ENCODE peak calls at places on chromosomes 12 and 14, in eight cellular contexts. G, L, A, E, M, Z, D and C are unnamed samples.

GRCh38 chr14:96811265-96811664 is 14.1 kb downstream of the VRK1 start:
- DNase-seq in G (peak; percentile 37), L (peak; percentile 24), A (no peak), E (peak; percentile 93), M (no peak), Z (no peak), D (no peak), C (no peak)

GRCh38 chr14:60839657-60840056 is 105.1 kb downstream of the MNAT1 start:
- DNase-seq in G (no peak), L (no peak), A (no peak), E (no peak), M (no peak), Z (no peak), D (no peak), C (no peak)

GRCh38 chr12:62963642-62964041 is 28.7 kb upstream of the PPM1H start:
- DNase-seq in G (no peak), L (no peak), A (no peak), E (no peak), M (no peak), Z (no peak), D (no peak), C (no peak)

GRCh38 chr14:74562515-74563232 is 49.4 kb downstream of the LTBP2 start:
- DNase-seq in G (no peak), L (no peak), A (no peak), E (no peak), M (no peak), Z (no peak), D (no peak), C (no peak)

GRCh38 chr12:6332459-6332858 is 9.4 kb downstream of the TNFRSF1A start:
- DNase-seq in G (no peak), L (peak; percentile 78), A (no peak), E (peak; percentile 76), M (no peak), Z (no peak), D (no peak), C (no peak)

GRCh38 chr12:130633771-130634170 is 82.3 kb downstream of the RIMBP2 start:
- DNase-seq in G (no peak), L (no peak), A (no peak), E (no peak), M (peak; percentile 15), Z (no peak), D (peak; percentile 23), C (no peak)

GRCh38 chr14:102928412-102929348 is 6.2 kb downstream of the AMN start:
- DNase-seq in G (no peak), L (peak; percentile 21), A (no peak), E (peak; percentile 30), M (peak; percentile 54), Z (peak; percentile 91), D (no peak), C (no peak)

GRCh38 chr14:56659964-56660551 is 80.5 kb downstream of the TMEM260 start:
- DNase-seq in G (peak; percentile 2), L (peak; percentile 30), A (peak; percentile 13), E (peak; percentile 44), M (no peak), Z (peak; percentile 60), D (no peak), C (no peak)

GRCh38 chr14:36054353-36055051 is 122.0 kb downstream of the PTCSC3 start:
- DNase-seq in G (no peak), L (no peak), A (no peak), E (no peak), M (no peak), Z (no peak), D (peak; percentile 18), C (no peak)

GRCh38 chr12:50129297-50129696 is 17.3 kb downstream of the COX14 start:
- DNase-seq in G (no peak), L (no peak), A (no peak), E (no peak), M (no peak), Z (no peak), D (no peak), C (no peak)

GRCh38 chr12:50127546-50127945 is 15.5 kb downstream of the COX14 start:
- DNase-seq in G (no peak), L (no peak), A (no peak), E (no peak), M (no peak), Z (no peak), D (no peak), C (no peak)

GRCh38 chr12:50132505-50133135 is 20.6 kb downstream of the COX14 start:
- DNase-seq in G (peak; percentile 19), L (no peak), A (no peak), E (peak; percentile 17), M (no peak), Z (peak; percentile 52), D (no peak), C (no peak)
- TF ChIP-seq CTCF in G (peak; percentile 42), L (peak; percentile 12), A (peak; percentile 36), E (no peak), M (peak; percentile 77), Z (peak; percentile 42), D (peak; percentile 51), C (peak; percentile 79)

GRCh38 chr12:123532808-123533649 is 490 bp downstream of the RILPL1 start:
- DNase-seq in G (no peak), L (peak; percentile 22), A (no peak), E (peak; percentile 53), M (peak; percentile 54), Z (peak; percentile 55), D (peak; percentile 88), C (no peak)

GRCh38 chr12:123532021-123532420 is 1.5 kb downstream of the RILPL1 start:
- DNase-seq in G (no peak), L (peak; percentile 10), A (no peak), E (peak; percentile 40), M (no peak), Z (peak; percentile 46), D (peak; percentile 43), C (peak; percentile 64)

GRCh38 chr12:123531091-123531490 is 2.4 kb downstream of the RILPL1 start:
- DNase-seq in G (no peak), L (no peak), A (no peak), E (no peak), M (no peak), Z (no peak), D (peak; percentile 63), C (no peak)

GRCh38 chr12:123530683-123531082 is 2.8 kb downstream of the RILPL1 start:
- DNase-seq in G (no peak), L (no peak), A (no peak), E (no peak), M (no peak), Z (no peak), D (no peak), C (no peak)

DNA sequence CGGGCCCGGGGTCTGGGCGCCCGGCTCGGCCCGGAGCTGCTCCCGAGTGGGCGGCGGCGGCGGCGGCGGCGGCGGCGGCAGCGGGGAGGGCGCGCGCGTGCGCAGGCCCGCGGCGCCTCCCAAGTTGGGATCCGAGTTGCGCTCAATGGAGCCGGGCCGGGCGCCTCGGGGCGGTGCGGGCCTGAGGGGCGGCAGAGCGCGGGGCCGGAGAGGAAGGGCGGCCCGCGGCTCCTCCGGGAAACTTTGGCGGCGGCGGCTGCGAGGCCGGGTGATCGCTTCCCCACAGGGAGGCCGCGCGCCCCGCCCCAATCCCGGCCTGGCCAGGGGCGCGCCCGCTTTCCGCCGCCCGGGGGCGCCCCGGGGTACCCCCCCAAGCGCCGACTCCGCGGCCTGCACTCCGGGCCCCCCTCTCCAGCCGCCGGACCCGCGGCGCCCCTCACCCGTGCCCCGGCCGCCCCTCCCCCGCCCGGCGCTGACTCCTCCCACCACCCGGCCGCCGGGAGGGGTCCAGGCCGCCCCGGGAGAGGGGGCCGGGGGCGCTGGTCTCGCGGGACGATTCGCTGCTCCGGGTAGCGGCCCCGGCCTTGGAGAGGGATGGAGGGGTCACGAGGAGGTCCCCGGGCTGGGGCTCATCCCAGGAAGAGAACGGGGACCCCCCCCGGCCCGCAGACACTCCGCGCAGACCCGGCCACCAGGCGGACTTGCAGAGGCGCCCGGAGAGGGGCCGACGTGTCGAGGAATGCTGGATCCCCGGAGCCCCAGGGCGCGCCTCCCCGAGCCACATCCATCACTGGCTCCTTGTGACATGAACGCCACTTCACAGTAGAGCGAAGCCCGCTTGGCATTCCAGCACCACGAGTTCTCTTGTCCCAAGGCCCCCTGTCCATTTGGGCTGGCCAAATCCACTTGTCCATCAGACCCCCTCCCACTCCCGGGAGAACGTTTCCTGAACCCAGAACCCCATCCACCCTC is at the start of gene RILPL1:
- DNase-seq in G (no peak), L (peak; percentile 43), A (no peak), E (peak; percentile 49), M (peak; percentile 61), Z (peak; percentile 85), D (peak; percentile 77), C (no peak)
- TF ChIP-seq CTCF in G (peak; percentile 12), L (peak; percentile 3), A (peak; percentile 37), E (peak; percentile 11), M (peak; percentile 56), Z (peak; percentile 50), D (peak; percentile 36), C (peak; percentile 33)

DNA sequence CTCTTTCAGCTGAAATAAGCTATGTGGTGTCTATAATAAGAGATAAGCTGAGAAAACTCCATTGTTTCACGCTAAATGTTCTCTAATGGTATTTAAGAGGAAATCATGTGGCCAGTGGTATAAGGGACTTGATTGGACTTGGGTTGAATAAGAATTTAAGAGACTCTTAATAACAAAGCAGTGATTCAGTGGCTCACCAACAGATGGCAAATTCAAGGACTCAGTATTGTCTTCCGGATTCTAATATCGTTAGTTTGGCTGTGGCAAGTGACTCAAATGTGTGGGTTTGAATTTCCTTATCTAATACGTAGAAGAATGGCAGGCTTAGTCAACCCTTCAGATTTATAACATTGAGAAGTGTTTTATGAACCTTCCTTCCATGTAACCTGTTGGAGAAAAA is 49.1 kb upstream of the KCNH3 start:
- DNase-seq in G (no peak), L (no peak), A (peak; percentile 42), E (peak; percentile 99), M (no peak), Z (no peak), D (no peak), C (no peak)
- TF ChIP-seq CTCF in G (no peak), L (no peak), A (no peak), E (peak; percentile 30), M (no peak), Z (no peak), D (peak; percentile 41), C (no peak)

DNA sequence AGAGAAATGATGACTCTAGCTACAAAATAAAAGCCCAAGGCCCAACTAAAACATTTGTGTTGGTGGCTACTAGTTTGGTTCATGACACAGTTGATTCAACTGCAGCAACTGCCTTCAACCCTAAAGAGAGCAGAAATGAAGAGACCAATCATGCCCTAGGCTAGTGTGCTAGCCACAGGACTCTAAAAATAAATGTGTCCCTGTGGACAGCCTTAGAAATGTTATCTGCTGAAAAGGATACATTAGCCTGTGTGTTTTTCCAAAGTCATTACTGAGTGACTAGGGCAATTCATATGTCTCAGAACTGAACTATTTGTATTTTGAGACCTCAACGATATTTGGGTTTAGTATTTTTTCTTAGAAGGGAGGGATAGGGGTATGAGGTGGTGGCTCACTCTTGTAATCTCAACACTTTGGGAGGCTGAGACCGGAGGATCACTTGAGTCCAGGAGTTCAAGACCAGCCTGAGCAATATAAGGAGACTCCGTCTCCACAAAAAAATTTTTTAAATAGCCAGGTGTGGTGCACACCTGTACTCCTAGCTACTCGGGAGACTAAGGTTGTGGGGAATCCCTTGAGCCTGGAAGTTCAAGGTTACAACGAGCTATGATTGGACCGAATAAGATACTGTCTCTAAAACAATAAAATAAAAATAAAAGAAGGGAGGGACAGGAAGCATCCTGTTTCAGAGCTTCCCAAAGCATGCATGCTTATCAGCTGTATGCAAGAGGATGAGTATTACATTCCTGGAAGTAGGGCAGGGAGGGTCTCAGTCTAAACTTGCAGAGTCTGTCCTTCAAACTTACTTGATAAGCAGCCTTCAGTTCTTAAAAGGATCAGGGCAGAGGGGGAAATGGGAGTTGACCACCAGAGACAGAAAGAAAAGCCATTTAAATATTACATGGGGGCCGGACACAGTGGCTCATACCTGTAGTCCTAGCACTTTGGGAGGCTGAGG is 29.6 kb upstream of the NAP1L1 start:
- DNase-seq in G (no peak), L (no peak), A (no peak), E (no peak), M (no peak), Z (no peak), D (no peak), C (no peak)
- TF ChIP-seq CTCF in G (no peak), L (no peak), A (no peak), E (no peak), M (no peak), Z (no peak), D (no peak), C (no peak)

GRCh38 chr14:23800811-23801210 is 152.8 kb upstream of the DHRS4 start:
- DNase-seq in G (no peak), L (no peak), A (no peak), E (no peak), M (no peak), Z (no peak), D (no peak), C (no peak)
- TF ChIP-seq CTCF in G (no peak), L (no peak), A (no peak), E (no peak), M (no peak), Z (no peak), D (no peak), C (no peak)